ENCODE peak calls at places on chromosomes 12 and 14, in four cellular contexts. R is K562, M is H1, T is HepG2. G is an unnamed sample.

GRCh38 chr12:124565071-124565491 is 2.3 kb downstream of the NCOR2 start:
- DNase-seq in R (no peak), M (peak), T (no peak), G (no peak)

GRCh38 chr12:5163661-5164060 is 120.0 kb downstream of the KCNA5 start:
- DNase-seq in R (no peak), M (no peak), T (no peak), G (no peak)

GRCh38 chr12:75754698-75755097 is 243.3 kb upstream of the KRR1 start:
- DNase-seq in R (no peak), M (no peak), T (no peak), G (no peak)

GRCh38 chr14:90900712-90901111 is 84.5 kb upstream of the TTC7B start:
- DNase-seq in R (no peak), M (no peak), T (no peak), G (no peak)

GRCh38 chr14:20489093-20489994 is 16.0 kb upstream of the RNASE10 start:
- DNase-seq in R (no peak), M (no peak), T (peak), G (peak)

GRCh38 chr12:3132636-3133409 is 55.6 kb downstream of the TSPAN9 start:
- DNase-seq in R (no peak), M (peak), T (no peak), G (no peak)

GRCh38 chr12:115998119-115998633 is 279.3 kb downstream of the MED13L start:
- DNase-seq in R (peak), M (peak), T (peak), G (no peak)

GRCh38 chr14:76181546-76181945 is 29.8 kb downstream of the GPATCH2L start:
- DNase-seq in R (no peak), M (no peak), T (peak), G (no peak)

GRCh38 chr12:575948-576612 is 87.2 kb downstream of the NINJ2 start:
- DNase-seq in R (peak), M (peak), T (peak), G (peak)

GRCh38 chr12:20601668-20602280 is 93.4 kb upstream of the SLCO1C1 start:
- DNase-seq in R (no peak), M (no peak), T (peak), G (no peak)

GRCh38 chr12:121925361-121925725 is 7.0 kb downstream of the CFAP251 start:
- DNase-seq in R (no peak), M (no peak), T (no peak), G (no peak)

GRCh38 chr12:11795192-11795909 is 145.9 kb downstream of the ETV6 start:
- DNase-seq in R (no peak), M (no peak), T (no peak), G (no peak)

GRCh38 chr12:67649165-67650126 is 901 bp downstream of the DYRK2 start:
- DNase-seq in R (peak), M (peak), T (no peak), G (no peak)

GRCh38 chr14:24408764-24409163 is 10.0 kb downstream of the NYNRIN start:
- DNase-seq in R (no peak), M (no peak), T (no peak), G (no peak)

GRCh38 chr12:51818567-51819300 is 29.8 kb downstream of the FIGNL2 start:
- DNase-seq in R (no peak), M (no peak), T (no peak), G (no peak)

GRCh38 chr12:46452776-46453175 is 80.2 kb upstream of the SLC38A2 start:
- DNase-seq in R (no peak), M (no peak), T (no peak), G (no peak)

GRCh38 chr14:54830650-54831049 is 72.0 kb downstream of the GCH1 start:
- DNase-seq in R (no peak), M (no peak), T (no peak), G (no peak)

GRCh38 chr14:74592476-74593191 is 19.4 kb downstream of the LTBP2 start:
- DNase-seq in R (no peak), M (no peak), T (no peak), G (peak)

GRCh38 chr12:89383235-89384049 is 31.1 kb upstream of the DUSP6 start:
- DNase-seq in R (no peak), M (no peak), T (peak), G (no peak)

GRCh38 chr12:14588571-14588970 is 20.9 kb upstream of the PLBD1 start:
- DNase-seq in R (no peak), M (no peak), T (no peak), G (no peak)

GRCh38 chr14:94906991-94907587 is 137.2 kb upstream of the GSC start:
- DNase-seq in R (no peak), M (no peak), T (no peak), G (no peak)

GRCh38 chr12:101829639-101830390 is 944 bp downstream of the GNPTAB start:
- DNase-seq in R (peak), M (no peak), T (no peak), G (no peak)

GRCh38 chr14:66005899-66006434 is 480.2 kb upstream of the CCDC196 start:
- DNase-seq in R (no peak), M (no peak), T (no peak), G (no peak)

GRCh38 chr12:27707216-27707615 is 3.4 kb upstream of the MRPS35 start:
- DNase-seq in R (no peak), M (no peak), T (no peak), G (no peak)

GRCh38 chr12:116065561-116065960 is 211.9 kb downstream of the MED13L start:
- DNase-seq in R (no peak), M (no peak), T (no peak), G (no peak)

GRCh38 chr14:105146976-105147700 is 21.4 kb downstream of the JAG2 start:
- DNase-seq in R (no peak), M (peak), T (no peak), G (no peak)

GRCh38 chr12:89192419-89192818 is 159.9 kb downstream of the DUSP6 start:
- DNase-seq in R (no peak), M (no peak), T (peak), G (no peak)

GRCh38 chr14:85235868-85236267 is 294.1 kb upstream of the FLRT2 start:
- DNase-seq in R (no peak), M (no peak), T (no peak), G (no peak)

GRCh38 chr12:104522985-104523719 is 66.4 kb downstream of the CHST11 start:
- DNase-seq in R (peak), M (no peak), T (no peak), G (no peak)

GRCh38 chr12:936377-937345 is 12.8 kb downstream of the RAD52 start:
- DNase-seq in R (no peak), M (no peak), T (peak), G (no peak)

GRCh38 chr14:35286707-35287106 is 5.5 kb upstream of the PSMA6 start:
- DNase-seq in R (no peak), M (no peak), T (no peak), G (no peak)

GRCh38 chr12:92064420-92064819 is 81.2 kb downstream of the BTG1 start:
- DNase-seq in R (peak), M (no peak), T (peak), G (no peak)

GRCh38 chr12:82874935-82875334 is 188.2 kb downstream of the TMTC2 start:
- DNase-seq in R (no peak), M (no peak), T (no peak), G (no peak)

DNA sequence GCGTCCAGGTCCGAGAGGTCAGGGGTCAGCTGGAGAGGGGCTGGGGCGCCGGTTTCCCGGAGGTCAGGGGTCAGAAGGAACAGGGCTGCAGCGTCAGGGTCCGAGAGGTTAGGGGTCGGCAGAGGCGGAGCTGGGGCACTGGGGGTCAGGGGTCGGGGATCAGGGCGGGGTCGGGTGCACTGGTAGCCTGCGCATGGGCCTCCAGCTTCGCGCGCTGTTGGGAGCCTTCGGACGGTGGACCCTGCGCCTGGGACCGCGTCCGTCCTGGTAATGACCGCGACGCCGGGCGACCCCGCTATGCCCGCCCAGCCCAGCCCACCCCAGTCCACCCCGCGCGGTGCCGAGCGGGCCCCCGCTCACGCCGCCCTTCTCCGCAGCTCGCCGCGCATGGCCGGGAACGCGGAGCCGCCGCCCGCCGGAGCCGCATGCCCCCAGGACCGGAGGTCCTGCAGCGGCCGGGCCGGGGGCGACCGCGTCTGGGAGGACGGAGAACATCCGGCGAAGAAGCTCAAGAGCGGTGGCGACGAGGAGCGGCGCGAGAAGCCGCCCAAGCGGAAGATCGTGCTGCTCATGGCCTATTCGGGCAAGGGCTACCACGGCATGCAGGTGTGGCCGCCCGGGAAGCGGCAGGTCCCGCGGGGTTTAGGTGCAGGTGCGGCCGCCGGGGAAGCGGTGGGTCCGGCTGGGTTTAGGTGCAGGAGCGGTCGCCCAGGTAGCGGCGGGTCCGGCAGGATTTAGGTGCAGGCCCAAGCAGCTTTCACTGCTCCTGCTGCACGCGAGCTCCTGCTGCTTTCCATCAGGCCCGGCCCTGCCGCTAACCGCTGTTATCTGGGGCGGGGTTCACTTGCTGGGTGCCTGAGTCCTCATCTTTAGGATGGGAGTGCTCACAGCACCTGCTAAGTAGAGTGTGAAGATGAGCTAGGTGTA is 717 bp downstream of the PUS1 start:
- DNase-seq in R (peak), M (no peak), T (no peak), G (no peak)
- TF ChIP-seq CREB1 in R (no peak), M (no peak), T (no peak), G (no peak)

GRCh38 chr12:52903285-52903854 is 1.5 kb downstream of the KRT8 start:
- DNase-seq in R (peak), M (peak), T (peak), G (no peak)
- TF ChIP-seq POLR2A in R (no peak), M (no peak), T (peak), G (no peak)

DNA sequence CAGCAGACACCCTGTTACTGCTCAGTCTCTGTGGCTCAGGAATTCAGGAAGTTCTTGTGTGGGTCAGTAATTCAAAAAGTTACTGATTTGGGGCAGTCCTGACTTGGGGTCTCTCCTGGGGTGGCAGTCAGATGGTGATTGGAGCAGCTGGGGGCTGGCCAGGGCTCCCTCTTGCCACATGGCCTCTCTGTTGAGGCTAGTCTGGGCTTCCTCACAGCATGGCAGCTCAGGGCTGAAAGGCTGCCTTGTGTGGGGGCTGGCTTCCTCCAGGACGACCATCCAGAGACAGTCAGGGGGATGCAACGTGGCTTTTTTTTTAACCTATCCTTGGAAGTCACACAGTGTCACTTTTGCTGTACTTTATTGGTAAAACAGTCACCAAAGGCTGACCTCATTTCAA is 61.3 kb downstream of the CACNA1C start:
- DNase-seq in R (no peak), M (no peak), T (no peak), G (no peak)
- TF ChIP-seq CREB1 in R (no peak), M (no peak), T (no peak), G (no peak)

GRCh38 chr12:127583041-127583440 is 683.9 kb upstream of the TMEM132C start:
- DNase-seq in R (no peak), M (no peak), T (no peak), G (no peak)
- TF ChIP-seq POLR2A in R (no peak), M (no peak), T (no peak), G (no peak)

GRCh38 chr12:49330032-49330619 is 6.9 kb downstream of the C1QL4 start:
- DNase-seq in R (no peak), M (no peak), T (no peak), G (no peak)

GRCh38 chr12:49330631-49331359 is 6.2 kb downstream of the C1QL4 start:
- DNase-seq in R (no peak), M (no peak), T (no peak), G (no peak)

GRCh38 chr12:49332441-49332861 is 4.5 kb downstream of the C1QL4 start:
- DNase-seq in R (no peak), M (no peak), T (no peak), G (no peak)

GRCh38 chr12:49332891-49333371 is 4.1 kb downstream of the C1QL4 start:
- DNase-seq in R (no peak), M (no peak), T (no peak), G (no peak)

DNA sequence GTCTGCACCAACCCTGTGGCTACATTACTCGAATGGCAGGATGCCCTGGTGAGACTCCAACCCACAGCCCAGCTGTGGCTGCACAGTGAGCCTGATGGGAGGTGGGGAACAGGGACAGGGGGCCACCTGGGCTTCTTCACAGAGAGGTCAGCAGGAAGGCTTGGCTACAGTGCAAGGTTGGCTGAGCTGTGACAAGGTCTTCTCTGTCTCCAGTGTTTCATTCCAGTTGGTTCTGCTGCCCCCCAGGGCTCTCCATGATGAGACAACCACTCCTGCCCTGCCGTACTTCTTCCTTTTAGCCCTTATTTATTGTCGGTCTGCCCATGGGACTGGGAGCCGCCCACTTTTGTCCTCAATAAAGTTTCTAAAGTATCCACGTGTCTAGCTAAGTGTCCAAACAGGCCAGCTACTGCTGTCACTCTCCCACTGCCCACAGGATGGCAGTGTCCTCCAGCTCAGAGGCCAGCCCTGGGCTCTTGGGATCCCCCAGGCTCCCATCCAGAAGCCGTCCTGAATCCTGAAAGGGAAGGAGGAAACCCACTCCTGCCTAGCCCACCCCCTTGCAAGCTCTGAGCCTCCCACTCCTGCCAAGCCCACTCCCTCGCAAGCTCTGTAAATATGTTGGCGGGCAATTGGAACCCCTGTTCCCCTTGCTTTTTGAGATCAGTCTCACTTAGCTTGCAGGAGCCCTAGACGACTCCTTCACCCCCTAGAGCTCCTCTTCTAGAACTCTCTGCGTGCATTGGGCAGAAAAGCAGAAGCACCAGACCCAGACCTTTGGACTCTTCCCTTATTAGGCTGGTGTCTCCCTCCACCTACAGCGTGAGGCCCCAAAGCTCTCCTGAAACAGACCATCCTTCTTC is 5.4 kb downstream of the C1QL4 start:
- DNase-seq in R (peak), M (peak), T (peak), G (no peak)
- TF ChIP-seq CREB1 in R (peak), M (no peak), T (no peak), G (no peak)

GRCh38 chr14:103103461-103104388 is 9.2 kb downstream of the EXOC3L4 start:
- DNase-seq in R (no peak), M (peak), T (peak), G (no peak)
- TF ChIP-seq POLR2A in R (no peak), M (no peak), T (no peak), G (no peak)

GRCh38 chr12:93369505-93369904 is 8.2 kb upstream of the NUDT4 start:
- DNase-seq in R (no peak), M (no peak), T (no peak), G (no peak)
- TF ChIP-seq CREB1 in R (no peak), M (no peak), T (no peak), G (no peak)

GRCh38 chr14:69395929-69396328 is 2.2 kb downstream of the ERH start:
- DNase-seq in R (no peak), M (no peak), T (no peak), G (no peak)

GRCh38 chr14:69398818-69399210 is 322 bp downstream of the SLC39A9 start:
- DNase-seq in R (no peak), M (no peak), T (no peak), G (no peak)

GRCh38 chr14:69400154-69400553 is 1.7 kb downstream of the SLC39A9 start:
- DNase-seq in R (no peak), M (no peak), T (no peak), G (no peak)

GRCh38 chr14:69399750-69400149 is 1.3 kb downstream of the SLC39A9 start:
- DNase-seq in R (peak), M (no peak), T (no peak), G (no peak)

DNA sequence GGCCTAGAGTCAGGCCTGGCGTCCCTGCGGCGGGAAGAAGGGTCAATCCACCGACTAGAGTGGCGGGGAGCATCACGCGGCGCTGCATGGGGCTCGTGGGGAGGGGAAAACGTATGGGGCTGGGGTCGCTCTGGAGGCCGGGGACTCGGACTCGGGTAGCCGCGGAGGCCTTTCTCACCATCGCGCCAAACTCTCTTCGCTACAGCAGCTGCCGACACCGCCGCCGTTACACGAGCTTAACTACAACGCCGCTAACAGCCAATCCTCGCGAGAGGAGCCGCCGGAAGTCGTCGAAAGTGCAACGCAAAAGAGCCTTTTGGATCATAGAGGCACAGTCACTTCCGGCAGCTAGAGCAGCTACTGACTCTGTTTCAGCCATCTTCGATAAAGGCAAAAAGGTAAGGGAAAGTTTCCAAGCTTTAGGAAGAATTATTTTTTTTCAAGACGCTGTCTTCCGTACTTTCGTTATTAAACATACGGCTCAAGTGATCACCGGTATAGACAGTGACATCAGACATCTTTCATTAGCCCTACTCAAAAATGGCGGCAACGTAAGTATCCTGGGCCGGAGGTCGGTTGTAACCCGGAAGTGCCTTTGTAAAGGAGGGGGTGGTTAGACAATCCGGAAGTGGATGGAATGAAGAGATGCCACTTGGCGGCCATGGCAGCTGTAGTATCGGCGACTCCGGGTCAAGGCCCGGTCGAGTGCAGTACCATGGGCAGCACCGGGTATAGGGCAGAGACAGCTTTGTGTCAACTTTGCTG is at the start of the genes ERH and SLC39A9:
- DNase-seq in R (peak), M (peak), T (peak), G (peak)
- TF ChIP-seq POLR2A in R (peak), M (peak), T (peak), G (peak)

DNA sequence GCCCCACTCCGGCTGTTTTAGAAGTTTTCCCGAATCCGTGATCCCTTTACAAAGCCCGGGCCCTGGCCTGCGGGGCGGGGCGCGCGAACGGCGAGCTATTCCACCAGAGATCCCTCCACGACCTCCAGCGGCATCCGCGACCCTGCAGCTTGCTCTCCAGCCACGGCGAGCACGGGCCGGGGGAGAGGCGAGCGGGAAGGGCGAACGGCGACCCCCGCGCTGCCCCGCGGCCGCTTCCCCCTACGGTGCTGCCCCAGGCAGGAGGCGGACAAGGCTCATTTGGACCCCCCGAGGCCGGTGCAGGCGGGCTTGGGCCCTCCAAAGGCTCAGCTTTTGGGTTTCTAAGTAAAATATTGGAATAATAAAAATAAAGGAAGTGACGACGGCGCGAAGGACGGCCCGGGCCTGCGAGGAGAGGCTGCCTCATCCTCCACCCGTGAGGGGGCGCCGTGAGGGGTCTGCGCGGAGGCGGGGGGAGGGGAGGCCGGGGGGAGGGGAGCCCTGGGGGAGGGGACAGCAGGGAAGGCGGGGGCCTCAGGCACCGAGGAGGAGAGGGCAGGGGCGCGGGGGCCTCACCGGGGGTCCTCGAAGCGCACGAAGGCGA is 600 bp downstream of the SRSF9 start:
- DNase-seq in R (peak), M (no peak), T (no peak), G (no peak)
- TF ChIP-seq CREB1 in R (no peak), M (no peak), T (no peak), G (no peak)